ENCODE peak calls at places on chromosomes 1 and 21, in eight cellular contexts. J, D, W, G, X, I, V and U are unnamed samples.

GRCh38 chr1:198756470-198756869 is 117.6 kb downstream of the PTPRC start:
- DNase-seq in J (peak), I (no peak), G (no peak), D (no peak), W (no peak), V (peak), X (no peak), U (no peak)

GRCh38 chr1:43327549-43328292 is 9.9 kb upstream of the MPL start:
- DNase-seq in I (no peak), D (no peak), J (peak), V (no peak), X (no peak), W (no peak), G (no peak), U (no peak)

GRCh38 chr1:213623103-213623581 is 364.6 kb upstream of the PROX1 start:
- DNase-seq in D (no peak), G (no peak), I (no peak), J (no peak), X (no peak), W (no peak), V (no peak), U (no peak)

GRCh38 chr1:41325801-41326200 is 35.4 kb upstream of the FOXO6 start:
- DNase-seq in G (no peak), V (no peak), D (no peak), I (no peak), W (no peak), X (no peak), J (no peak), U (no peak)

GRCh38 chr1:219397511-219397910 is 215.4 kb downstream of the ZC3H11B start:
- DNase-seq in X (no peak), G (no peak), I (no peak), W (no peak), V (no peak), D (no peak), J (no peak), U (no peak)

GRCh38 chr21:19981938-19982337 is 1016.3 kb upstream of the NCAM2 start:
- DNase-seq in X (no peak), D (peak), V (no peak), I (no peak), W (no peak), J (no peak), G (no peak), U (no peak)

GRCh38 chr1:100606438-100606837 is 68.5 kb downstream of the GPR88 start:
- DNase-seq in D (peak), J (peak), X (no peak), W (peak), G (no peak), V (peak), I (no peak), U (no peak)

GRCh38 chr21:41725421-41726021 is 41.3 kb downstream of the RIPK4 start:
- DNase-seq in J (no peak), W (no peak), X (no peak), D (peak), V (no peak), I (peak), G (no peak), U (no peak)

GRCh38 chr1:31568895-31569655 is 7.2 kb upstream of the TINAGL1 start:
- DNase-seq in I (no peak), G (no peak), W (peak), X (no peak), J (no peak), D (no peak), V (no peak), U (no peak)

GRCh38 chr21:18274370-18274769 is 29.7 kb downstream of the CHODL start:
- DNase-seq in I (no peak), D (no peak), W (no peak), J (no peak), V (no peak), G (no peak), X (no peak), U (no peak)

GRCh38 chr1:178283409-178283808 is 189.5 kb downstream of the RASAL2 start:
- DNase-seq in I (no peak), X (no peak), V (peak), J (peak), W (no peak), D (peak), G (peak), U (no peak)

GRCh38 chr1:20381045-20381641 is 90.5 kb downstream of the VWA5B1 start:
- DNase-seq in I (no peak), X (peak), D (no peak), W (no peak), G (no peak), J (no peak), V (no peak), U (no peak)

GRCh38 chr21:39344848-39345247 is 4.0 kb downstream of the HMGN1 start:
- DNase-seq in I (no peak), W (no peak), J (no peak), V (no peak), D (no peak), X (no peak), G (no peak), U (no peak)

GRCh38 chr1:32448773-32449456 is 16.0 kb upstream of the ZBTB8B start:
- DNase-seq in X (no peak), I (no peak), V (no peak), J (no peak), G (peak), W (no peak), D (peak), U (no peak)

GRCh38 chr21:15560383-15561056 is 169.3 kb upstream of the USP25 start:
- DNase-seq in I (no peak), W (no peak), X (no peak), D (no peak), V (no peak), J (no peak), G (no peak), U (no peak)

GRCh38 chr1:51093566-51093965 is 8.5 kb upstream of the C1orf185 start:
- DNase-seq in J (peak), D (no peak), G (no peak), W (no peak), V (peak), I (no peak), X (no peak), U (no peak)

GRCh38 chr1:31434101-31434871 is 21.3 kb downstream of the SERINC2 start:
- DNase-seq in W (no peak), G (peak), J (no peak), I (no peak), D (peak), X (peak), V (no peak), U (no peak)

DNA sequence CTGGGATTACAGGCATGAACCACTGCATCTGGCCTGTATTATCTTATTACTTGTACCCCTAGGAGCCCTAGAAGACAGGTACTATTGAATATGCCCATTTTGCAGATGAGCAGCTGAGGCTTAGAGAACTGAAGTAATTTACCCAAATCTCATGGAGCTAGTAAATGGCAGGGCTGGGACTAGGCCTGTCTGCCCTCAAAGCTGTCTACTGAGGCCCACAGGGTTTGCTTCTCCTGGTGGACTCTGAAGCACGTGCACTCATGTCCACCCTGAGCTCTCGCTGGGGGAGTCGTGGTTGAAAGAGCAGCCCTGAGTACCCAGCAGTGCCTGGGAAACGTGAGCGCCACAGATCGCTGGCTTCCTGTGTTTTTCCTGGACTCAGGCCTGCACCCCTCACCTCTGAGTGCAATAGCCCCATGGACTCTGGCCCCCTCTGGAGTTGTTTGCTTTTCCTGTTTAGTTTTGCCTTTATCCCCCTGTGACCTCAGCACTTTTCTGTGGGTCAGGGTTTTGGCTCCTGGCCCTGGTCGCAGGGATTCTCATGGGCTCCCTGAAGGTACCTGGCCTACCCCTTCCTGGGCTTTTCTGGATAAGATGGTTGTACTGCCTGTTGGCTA is 52.4 kb downstream of the ARHGEF10L start:
- DNase-seq in X (no peak), J (no peak), W (no peak), I (no peak), D (no peak), G (no peak), V (no peak), U (no peak)
- H3K27ac ChIP-seq in X (no peak), J (no peak), W (peak), I (no peak), D (no peak), G (no peak), V (no peak), U (no peak)

GRCh38 chr1:150061632-150062101 is 5.9 kb upstream of the VPS45 start:
- DNase-seq in J (peak), W (no peak), V (peak), I (peak), X (peak), G (no peak), D (no peak), U (no peak)
- H3K27ac ChIP-seq in J (peak), W (no peak), V (peak), I (no peak), X (peak), G (no peak), D (no peak), U (no peak)

DNA sequence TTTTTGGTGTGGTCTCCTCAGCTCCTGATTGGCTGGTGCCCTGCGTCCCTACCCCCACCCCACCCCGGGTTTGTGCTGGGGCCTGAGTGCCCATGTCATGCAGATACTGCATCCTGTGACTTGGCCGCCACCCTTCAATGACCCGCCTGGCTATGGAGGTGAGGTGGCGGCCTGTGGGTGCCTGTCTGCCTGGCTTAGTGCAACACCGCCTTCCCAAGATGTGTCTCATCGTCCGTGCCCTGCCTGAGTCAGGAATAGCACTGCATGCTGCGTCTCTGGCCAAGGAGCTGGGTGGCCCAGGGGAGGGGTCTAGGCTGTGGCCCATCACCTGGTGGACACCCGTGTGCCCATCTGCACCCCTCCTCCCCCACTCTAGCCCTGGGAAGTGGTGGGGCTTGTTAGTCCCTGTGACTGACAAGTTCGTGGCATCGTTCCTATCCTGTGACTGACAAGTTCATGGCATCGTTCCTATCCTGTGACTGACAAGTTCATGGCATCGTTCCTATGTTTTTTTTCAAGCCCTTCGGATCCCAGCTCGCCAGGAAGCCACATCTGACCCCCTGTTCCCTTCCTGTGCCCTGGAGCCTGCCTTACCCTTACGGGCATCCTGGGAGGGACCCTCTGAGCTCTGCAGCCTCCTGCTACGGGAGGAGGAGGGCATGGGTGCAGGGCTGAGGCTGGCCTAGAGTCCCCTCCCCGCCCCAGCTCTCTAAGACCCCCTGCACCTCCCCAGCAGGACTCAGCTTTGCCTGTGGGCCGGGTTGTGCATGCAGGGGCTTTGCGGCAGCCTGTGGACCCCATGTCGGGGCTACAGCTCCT is 7.5 kb downstream of the SLX9 start:
- DNase-seq in G (no peak), J (no peak), D (no peak), V (no peak), W (no peak), X (peak), I (no peak), U (no peak)
- H3K27ac ChIP-seq in G (no peak), J (no peak), D (no peak), V (no peak), W (no peak), X (no peak), I (no peak), U (no peak)

GRCh38 chr1:47699492-47700220 is 261.8 kb downstream of the FOXD2 start:
- DNase-seq in G (no peak), I (no peak), D (no peak), V (no peak), X (no peak), J (no peak), W (no peak), U (no peak)

GRCh38 chr1:47703981-47704596 is 266.2 kb downstream of the FOXD2 start:
- DNase-seq in D (no peak), X (no peak), G (no peak), I (no peak), V (peak), W (no peak), J (peak), U (no peak)

GRCh38 chr1:47701283-47701682 is 263.4 kb downstream of the FOXD2 start:
- DNase-seq in I (no peak), X (no peak), V (no peak), J (no peak), W (peak), D (no peak), G (no peak), U (no peak)

GRCh38 chr1:47703161-47703825 is 265.4 kb downstream of the FOXD2 start:
- DNase-seq in J (no peak), W (no peak), V (peak), G (no peak), I (peak), X (no peak), D (no peak), U (no peak)

DNA sequence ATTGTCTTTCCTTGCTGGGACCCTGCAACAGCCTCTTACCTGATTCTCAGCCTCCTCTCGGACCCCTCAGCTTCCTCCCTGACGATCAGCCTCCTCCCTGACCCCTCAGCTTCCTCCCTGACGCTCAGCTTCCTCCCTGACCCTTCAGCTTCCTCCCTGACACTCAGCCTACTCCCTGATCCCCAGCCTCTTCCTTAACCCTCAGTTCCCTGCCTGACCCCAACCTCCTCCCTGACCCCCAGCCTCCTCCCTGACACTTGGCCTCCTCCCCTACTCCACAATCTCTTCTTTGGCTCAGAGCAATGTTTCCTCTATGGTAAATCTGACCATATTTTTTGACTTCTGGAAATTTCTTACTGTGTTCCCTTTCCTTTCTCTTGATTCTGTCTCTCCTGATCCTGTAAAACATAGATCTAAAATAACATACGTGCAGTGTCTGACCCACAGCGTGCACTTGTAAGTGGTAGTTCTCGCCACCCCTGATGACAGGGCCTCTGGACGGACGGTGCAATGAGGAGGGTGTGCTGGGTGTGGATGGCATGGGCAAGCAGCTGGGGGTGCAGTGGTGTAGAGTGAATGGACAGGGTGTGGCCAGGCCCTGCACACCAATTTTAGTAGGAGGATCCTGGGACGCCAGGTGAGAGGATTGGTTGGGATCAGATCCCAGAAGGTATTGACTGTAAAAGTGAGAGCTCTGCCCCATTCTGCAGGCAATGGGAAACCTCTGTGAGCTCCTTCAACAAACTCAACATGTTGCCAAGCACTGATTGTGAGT is 264.1 kb downstream of the FOXD2 start:
- DNase-seq in D (no peak), X (no peak), I (no peak), V (no peak), G (no peak), W (peak), J (no peak), U (no peak)
- H3K27ac ChIP-seq in D (no peak), X (no peak), I (no peak), V (no peak), G (no peak), W (peak), J (no peak), U (no peak)